ENCODE peak calls at places on chromosomes 11 and 22, in seven cellular contexts. W, O, Y, Z, D, P and L are unnamed samples.

GRCh38 chr22:44929348-44930015 is 80.3 kb downstream of the PHF21B start:
- DNase-seq in W (no peak), O (no peak), Y (no peak), Z (no peak), D (no peak), P (no peak), L (no peak)

GRCh38 chr11:90594658-90595057 is 371.8 kb upstream of the CHORDC1 start:
- DNase-seq in W (peak; percentile 58), O (no peak), Y (peak; percentile 59), Z (no peak), D (no peak), P (no peak), L (no peak)

GRCh38 chr22:24325105-24325757 is 54.6 kb downstream of the SPECC1L start:
- DNase-seq in W (peak; percentile 51), O (no peak), Y (peak; percentile 65), Z (no peak), D (peak; percentile 73), P (no peak), L (peak; percentile 17)

GRCh38 chr11:102453921-102454320 is 1.4 kb upstream of the TMEM123 start:
- DNase-seq in W (no peak), O (no peak), Y (no peak), Z (no peak), D (no peak), P (no peak), L (no peak)

GRCh38 chr11:93480756-93481155 is 62.4 kb downstream of the SMCO4 start:
- DNase-seq in W (no peak), O (no peak), Y (no peak), Z (no peak), D (no peak), P (no peak), L (no peak)

GRCh38 chr11:34044664-34045485 is 6.7 kb upstream of the CAPRIN1 start:
- DNase-seq in W (no peak), O (no peak), Y (peak; percentile 51), Z (no peak), D (peak; percentile 89), P (peak; percentile 25), L (peak; percentile 15)

GRCh38 chr11:10941429-10941828 is 83.6 kb upstream of the ZBED5 start:
- DNase-seq in W (no peak), O (no peak), Y (no peak), Z (no peak), D (no peak), P (no peak), L (no peak)

GRCh38 chr22:38923463-38924196 is 33.8 kb upstream of the APOBEC3A start:
- DNase-seq in W (peak; percentile 95), O (peak; percentile 84), Y (peak; percentile 100), Z (no peak), D (peak; percentile 36), P (no peak), L (no peak)

GRCh38 chr11:120178441-120179070 is 32.3 kb upstream of the OAF start:
- DNase-seq in W (no peak), O (no peak), Y (no peak), Z (no peak), D (no peak), P (no peak), L (no peak)

GRCh38 chr11:61057615-61058014 is 44.7 kb upstream of the CD5 start:
- DNase-seq in W (no peak), O (no peak), Y (no peak), Z (no peak), D (no peak), P (no peak), L (no peak)

GRCh38 chr11:33899383-33900037 is 7.6 kb upstream of the LMO2 start:
- DNase-seq in W (no peak), O (peak; percentile 24), Y (peak; percentile 24), Z (no peak), D (peak; percentile 74), P (no peak), L (no peak)

GRCh38 chr11:92628401-92629292 is 340.8 kb upstream of the MTNR1B start:
- DNase-seq in W (peak; percentile 95), O (no peak), Y (peak; percentile 96), Z (no peak), D (peak; percentile 60), P (no peak), L (no peak)

GRCh38 chr22:48921411-48921903 is 906.2 kb downstream of the BRD1 start:
- DNase-seq in W (no peak), O (no peak), Y (no peak), Z (no peak), D (no peak), P (no peak), L (no peak)